ENCODE peak calls at places on chromosomes 12 and 14, in eight cellular contexts. One of them, this sample, is unnamed.

GRCh38 chr14:61547186-61548121 is 147.9 kb upstream of the HIF1A start:
- DNase-seq in CD8-positive, alpha-beta T cell: no peak
- DNase-seq in fibroblast of mammary gland: peak
- DNase-seq in lower leg skin: peak
- DNase-seq in naive thymus-derived CD8-positive, alpha-beta T cell: no peak
- DNase-seq in T-helper 17 cell: no peak
- DNase-seq in GM23338: no peak
- DNase-seq in iris pigment epithelial cell: peak
- DNase-seq in this sample: no peak

GRCh38 chr12:99157946-99158345 is 489.6 kb upstream of the GARIN6 start:
- DNase-seq in CD8-positive, alpha-beta T cell: no peak
- DNase-seq in fibroblast of mammary gland: peak
- DNase-seq in lower leg skin: no peak
- DNase-seq in naive thymus-derived CD8-positive, alpha-beta T cell: no peak
- DNase-seq in T-helper 17 cell: no peak
- DNase-seq in GM23338: no peak
- DNase-seq in iris pigment epithelial cell: no peak
- DNase-seq in this sample: no peak

GRCh38 chr14:104436741-104437701 is 142.5 kb upstream of the C14orf180 start:
- DNase-seq in CD8-positive, alpha-beta T cell: no peak
- DNase-seq in fibroblast of mammary gland: no peak
- DNase-seq in lower leg skin: peak
- DNase-seq in naive thymus-derived CD8-positive, alpha-beta T cell: no peak
- DNase-seq in T-helper 17 cell: no peak
- DNase-seq in GM23338: no peak
- DNase-seq in iris pigment epithelial cell: no peak
- DNase-seq in this sample: no peak

GRCh38 chr12:29578731-29579130 is 81.2 kb upstream of the OVCH1 start:
- DNase-seq in CD8-positive, alpha-beta T cell: no peak
- DNase-seq in fibroblast of mammary gland: no peak
- DNase-seq in lower leg skin: no peak
- DNase-seq in naive thymus-derived CD8-positive, alpha-beta T cell: no peak
- DNase-seq in T-helper 17 cell: no peak
- DNase-seq in GM23338: no peak
- DNase-seq in iris pigment epithelial cell: peak
- DNase-seq in this sample: no peak

GRCh38 chr12:31002999-31003398 is 70.7 kb upstream of the DDX11 start:
- DNase-seq in CD8-positive, alpha-beta T cell: no peak
- DNase-seq in fibroblast of mammary gland: peak
- DNase-seq in lower leg skin: peak
- DNase-seq in naive thymus-derived CD8-positive, alpha-beta T cell: no peak
- DNase-seq in T-helper 17 cell: no peak
- DNase-seq in GM23338: no peak
- DNase-seq in iris pigment epithelial cell: peak
- DNase-seq in this sample: no peak

GRCh38 chr12:643478-644292 is 19.6 kb downstream of the NINJ2 start:
- DNase-seq in CD8-positive, alpha-beta T cell: peak
- DNase-seq in fibroblast of mammary gland: peak
- DNase-seq in lower leg skin: no peak
- DNase-seq in naive thymus-derived CD8-positive, alpha-beta T cell: no peak
- DNase-seq in T-helper 17 cell: no peak
- DNase-seq in GM23338: peak
- DNase-seq in iris pigment epithelial cell: no peak
- DNase-seq in this sample: no peak

GRCh38 chr14:51319181-51319597 is 79.1 kb downstream of the TMX1 start:
- DNase-seq in CD8-positive, alpha-beta T cell: no peak
- DNase-seq in fibroblast of mammary gland: no peak
- DNase-seq in lower leg skin: no peak
- DNase-seq in naive thymus-derived CD8-positive, alpha-beta T cell: no peak
- DNase-seq in T-helper 17 cell: no peak
- DNase-seq in GM23338: no peak
- DNase-seq in iris pigment epithelial cell: no peak
- DNase-seq in this sample: no peak

GRCh38 chr12:115097406-115097805 is 413.4 kb upstream of the TBX3 start:
- DNase-seq in CD8-positive, alpha-beta T cell: no peak
- DNase-seq in fibroblast of mammary gland: no peak
- DNase-seq in lower leg skin: no peak
- DNase-seq in naive thymus-derived CD8-positive, alpha-beta T cell: no peak
- DNase-seq in T-helper 17 cell: no peak
- DNase-seq in GM23338: no peak
- DNase-seq in iris pigment epithelial cell: no peak
- DNase-seq in this sample: no peak

GRCh38 chr14:49920935-49921334 is 28.1 kb downstream of the ARF6 start:
- DNase-seq in CD8-positive, alpha-beta T cell: no peak
- DNase-seq in fibroblast of mammary gland: no peak
- DNase-seq in lower leg skin: no peak
- DNase-seq in naive thymus-derived CD8-positive, alpha-beta T cell: no peak
- DNase-seq in T-helper 17 cell: no peak
- DNase-seq in GM23338: no peak
- DNase-seq in iris pigment epithelial cell: no peak
- DNase-seq in this sample: no peak

GRCh38 chr14:54652188-54652889 is 85.4 kb downstream of the SAMD4A start:
- DNase-seq in CD8-positive, alpha-beta T cell: no peak
- DNase-seq in fibroblast of mammary gland: peak
- DNase-seq in lower leg skin: peak
- DNase-seq in naive thymus-derived CD8-positive, alpha-beta T cell: no peak
- DNase-seq in T-helper 17 cell: no peak
- DNase-seq in GM23338: peak
- DNase-seq in iris pigment epithelial cell: peak
- DNase-seq in this sample: no peak

GRCh38 chr14:21025374-21026151 is 702 bp upstream of the NDRG2 start:
- DNase-seq in CD8-positive, alpha-beta T cell: peak
- DNase-seq in fibroblast of mammary gland: no peak
- DNase-seq in lower leg skin: peak
- DNase-seq in naive thymus-derived CD8-positive, alpha-beta T cell: no peak
- DNase-seq in T-helper 17 cell: no peak
- DNase-seq in GM23338: peak
- DNase-seq in iris pigment epithelial cell: no peak
- DNase-seq in this sample: no peak

GRCh38 chr14:33836203-33836894 is 114.5 kb downstream of the EGLN3 start:
- DNase-seq in CD8-positive, alpha-beta T cell: no peak
- DNase-seq in fibroblast of mammary gland: no peak
- DNase-seq in lower leg skin: no peak
- DNase-seq in naive thymus-derived CD8-positive, alpha-beta T cell: no peak
- DNase-seq in T-helper 17 cell: no peak
- DNase-seq in GM23338: peak
- DNase-seq in iris pigment epithelial cell: no peak
- DNase-seq in this sample: no peak

GRCh38 chr12:55060970-55061543 is 41.3 kb downstream of the NEUROD4 start:
- DNase-seq in CD8-positive, alpha-beta T cell: no peak
- DNase-seq in fibroblast of mammary gland: no peak
- DNase-seq in lower leg skin: no peak
- DNase-seq in naive thymus-derived CD8-positive, alpha-beta T cell: no peak
- DNase-seq in T-helper 17 cell: no peak
- DNase-seq in GM23338: no peak
- DNase-seq in iris pigment epithelial cell: no peak
- DNase-seq in this sample: no peak

GRCh38 chr14:101330416-101331140 is 230.7 kb upstream of the DIO3 start:
- DNase-seq in CD8-positive, alpha-beta T cell: no peak
- DNase-seq in fibroblast of mammary gland: no peak
- DNase-seq in lower leg skin: no peak
- DNase-seq in naive thymus-derived CD8-positive, alpha-beta T cell: no peak
- DNase-seq in T-helper 17 cell: no peak
- DNase-seq in GM23338: no peak
- DNase-seq in iris pigment epithelial cell: no peak
- DNase-seq in this sample: no peak

GRCh38 chr14:91202234-91202974 is 42.1 kb downstream of the GPR68 start:
- DNase-seq in CD8-positive, alpha-beta T cell: no peak
- DNase-seq in fibroblast of mammary gland: peak
- DNase-seq in lower leg skin: no peak
- DNase-seq in naive thymus-derived CD8-positive, alpha-beta T cell: no peak
- DNase-seq in T-helper 17 cell: no peak
- DNase-seq in GM23338: no peak
- DNase-seq in iris pigment epithelial cell: peak
- DNase-seq in this sample: no peak

GRCh38 chr12:20829919-20830318 is 19.4 kb downstream of the SLCO1B3 start:
- DNase-seq in CD8-positive, alpha-beta T cell: no peak
- DNase-seq in fibroblast of mammary gland: no peak
- DNase-seq in lower leg skin: no peak
- DNase-seq in naive thymus-derived CD8-positive, alpha-beta T cell: no peak
- DNase-seq in T-helper 17 cell: no peak
- DNase-seq in GM23338: no peak
- DNase-seq in iris pigment epithelial cell: no peak
- DNase-seq in this sample: no peak

GRCh38 chr12:65948320-65949008 is 124.2 kb downstream of the HMGA2 start:
- DNase-seq in CD8-positive, alpha-beta T cell: no peak
- DNase-seq in fibroblast of mammary gland: peak
- DNase-seq in lower leg skin: peak
- DNase-seq in naive thymus-derived CD8-positive, alpha-beta T cell: no peak
- DNase-seq in T-helper 17 cell: no peak
- DNase-seq in GM23338: no peak
- DNase-seq in iris pigment epithelial cell: peak
- DNase-seq in this sample: no peak

GRCh38 chr12:34606749-34607519 is 584.6 kb downstream of the ALG10 start:
- DNase-seq in CD8-positive, alpha-beta T cell: no peak
- DNase-seq in fibroblast of mammary gland: no peak
- DNase-seq in lower leg skin: no peak
- DNase-seq in naive thymus-derived CD8-positive, alpha-beta T cell: no peak
- DNase-seq in T-helper 17 cell: no peak
- DNase-seq in GM23338: no peak
- DNase-seq in iris pigment epithelial cell: no peak
- DNase-seq in this sample: no peak

GRCh38 chr14:105474478-105475268 is at the start of gene CRIP2:
- DNase-seq in CD8-positive, alpha-beta T cell: peak
- DNase-seq in fibroblast of mammary gland: no peak
- DNase-seq in lower leg skin: no peak
- DNase-seq in naive thymus-derived CD8-positive, alpha-beta T cell: peak
- DNase-seq in T-helper 17 cell: peak
- DNase-seq in GM23338: peak
- DNase-seq in iris pigment epithelial cell: peak
- DNase-seq in this sample: peak

GRCh38 chr12:109393437-109394345 is 46.0 kb downstream of the MYO1H start:
- DNase-seq in CD8-positive, alpha-beta T cell: peak
- DNase-seq in fibroblast of mammary gland: peak
- DNase-seq in lower leg skin: no peak
- DNase-seq in naive thymus-derived CD8-positive, alpha-beta T cell: peak
- DNase-seq in T-helper 17 cell: no peak
- DNase-seq in GM23338: peak
- DNase-seq in iris pigment epithelial cell: peak
- DNase-seq in this sample: peak

GRCh38 chr12:101784376-101784775 is 45.1 kb upstream of the SYCP3 start:
- DNase-seq in CD8-positive, alpha-beta T cell: no peak
- DNase-seq in fibroblast of mammary gland: no peak
- DNase-seq in lower leg skin: no peak
- DNase-seq in naive thymus-derived CD8-positive, alpha-beta T cell: no peak
- DNase-seq in T-helper 17 cell: no peak
- DNase-seq in GM23338: no peak
- DNase-seq in iris pigment epithelial cell: no peak
- DNase-seq in this sample: no peak

GRCh38 chr12:130973109-130973508 is 19.4 kb downstream of the ADGRD1 start:
- DNase-seq in CD8-positive, alpha-beta T cell: no peak
- DNase-seq in fibroblast of mammary gland: no peak
- DNase-seq in lower leg skin: peak
- DNase-seq in naive thymus-derived CD8-positive, alpha-beta T cell: no peak
- DNase-seq in T-helper 17 cell: no peak
- DNase-seq in GM23338: no peak
- DNase-seq in iris pigment epithelial cell: no peak
- DNase-seq in this sample: no peak

GRCh38 chr14:35879141-35879648 is 53.1 kb downstream of the BRMS1L start:
- DNase-seq in CD8-positive, alpha-beta T cell: no peak
- DNase-seq in fibroblast of mammary gland: peak
- DNase-seq in lower leg skin: no peak
- DNase-seq in naive thymus-derived CD8-positive, alpha-beta T cell: no peak
- DNase-seq in T-helper 17 cell: no peak
- DNase-seq in GM23338: no peak
- DNase-seq in iris pigment epithelial cell: peak
- DNase-seq in this sample: no peak

GRCh38 chr12:116427200-116427932 is 131.8 kb upstream of the MAP1LC3B2 start:
- DNase-seq in CD8-positive, alpha-beta T cell: no peak
- DNase-seq in fibroblast of mammary gland: no peak
- DNase-seq in lower leg skin: no peak
- DNase-seq in naive thymus-derived CD8-positive, alpha-beta T cell: no peak
- DNase-seq in T-helper 17 cell: no peak
- DNase-seq in GM23338: peak
- DNase-seq in iris pigment epithelial cell: no peak
- DNase-seq in this sample: no peak

GRCh38 chr12:52903285-52903854 is 1.5 kb downstream of the KRT8 start:
- DNase-seq in CD8-positive, alpha-beta T cell: peak
- DNase-seq in fibroblast of mammary gland: peak
- DNase-seq in lower leg skin: peak
- DNase-seq in naive thymus-derived CD8-positive, alpha-beta T cell: peak
- DNase-seq in T-helper 17 cell: peak
- DNase-seq in GM23338: peak
- DNase-seq in iris pigment epithelial cell: peak
- DNase-seq in this sample: no peak

GRCh38 chr12:109053382-109054123 is 1.2 kb downstream of the USP30 start:
- DNase-seq in CD8-positive, alpha-beta T cell: no peak
- DNase-seq in fibroblast of mammary gland: peak
- DNase-seq in lower leg skin: no peak
- DNase-seq in naive thymus-derived CD8-positive, alpha-beta T cell: no peak
- DNase-seq in T-helper 17 cell: no peak
- DNase-seq in GM23338: no peak
- DNase-seq in iris pigment epithelial cell: peak
- DNase-seq in this sample: no peak

GRCh38 chr12:46555379-46555778 is 182.8 kb upstream of the SLC38A2 start:
- DNase-seq in CD8-positive, alpha-beta T cell: no peak
- DNase-seq in fibroblast of mammary gland: peak
- DNase-seq in lower leg skin: no peak
- DNase-seq in naive thymus-derived CD8-positive, alpha-beta T cell: no peak
- DNase-seq in T-helper 17 cell: no peak
- DNase-seq in GM23338: no peak
- DNase-seq in iris pigment epithelial cell: peak
- DNase-seq in this sample: no peak

GRCh38 chr14:41650802-41651201 is 44.1 kb downstream of the LRFN5 start:
- DNase-seq in CD8-positive, alpha-beta T cell: no peak
- DNase-seq in fibroblast of mammary gland: no peak
- DNase-seq in lower leg skin: no peak
- DNase-seq in naive thymus-derived CD8-positive, alpha-beta T cell: no peak
- DNase-seq in T-helper 17 cell: no peak
- DNase-seq in GM23338: no peak
- DNase-seq in iris pigment epithelial cell: no peak
- DNase-seq in this sample: no peak

This sample was measured in T-helper 22 cell.